ENCODE peak calls at places on chromosomes 1 and 21, in six cellular contexts. F, I, X, Q, H and T are unnamed samples. For H3K4me1, the result is how much of the 10 kb centered on the place peaks cover.

GRCh38 chr21:14620152-14620551 is 74.0 kb upstream of the SAMSN1 start:
- DNase-seq in F (no peak), I (no peak), X (no peak), Q (no peak), H (no peak), T (no peak)

GRCh38 chr1:53595906-53596305 is 136.7 kb downstream of the DMRTB1 start:
- DNase-seq in F (no peak), I (no peak), X (no peak), Q (no peak), H (no peak), T (no peak)

GRCh38 chr1:212030936-212031528 is 4.3 kb downstream of the INTS7 start:
- DNase-seq in F (peak), I (peak), X (no peak), Q (no peak), H (no peak), T (peak)

GRCh38 chr1:119228318-119228717 is 87.9 kb upstream of the WARS2 start:
- DNase-seq in F (no peak), I (no peak), X (no peak), Q (no peak), H (no peak), T (no peak)

GRCh38 chr1:61741682-61742619 is at the start of gene PATJ:
- DNase-seq in F (peak), I (peak), X (peak), Q (peak), H (peak), T (peak)

GRCh38 chr21:33441489-33442477 is 38.0 kb downstream of the TMEM50B start:
- DNase-seq in F (peak), I (peak), X (no peak), Q (no peak), H (no peak), T (no peak)

GRCh38 chr1:94658221-94658620 is 116.7 kb upstream of the F3 start:
- DNase-seq in F (no peak), I (peak), X (no peak), Q (no peak), H (no peak), T (peak)

GRCh38 chr1:173392895-173393654 is 84.1 kb upstream of the PRDX6 start:
- DNase-seq in F (peak), I (peak), X (no peak), Q (no peak), H (no peak), T (peak)

GRCh38 chr21:14862794-14863720 is 201.7 kb downstream of the NRIP1 start:
- DNase-seq in F (peak), I (peak), X (no peak), Q (no peak), H (no peak), T (peak)

GRCh38 chr21:45431781-45432572 is 27.0 kb downstream of the COL18A1 start:
- DNase-seq in F (no peak), I (peak), X (no peak), Q (no peak), H (no peak), T (no peak)

GRCh38 chr1:94713472-94714141 is 106.5 kb upstream of the SLC44A3 start:
- DNase-seq in F (peak), I (peak), X (no peak), Q (peak), H (peak), T (peak)

GRCh38 chr1:153032677-153033308 is 1.8 kb downstream of the SPRR1B start:
- DNase-seq in F (peak), I (peak), X (peak), Q (peak), H (no peak), T (peak)

GRCh38 chr1:89582571-89582970 is 50.3 kb upstream of the LRRC8C start:
- DNase-seq in F (peak), I (no peak), X (no peak), Q (no peak), H (no peak), T (no peak)
- H3K4me1 ChIP-seq in F (under half), I (under half), X (under half), Q (under half), H (under half), T (under half)

DNA sequence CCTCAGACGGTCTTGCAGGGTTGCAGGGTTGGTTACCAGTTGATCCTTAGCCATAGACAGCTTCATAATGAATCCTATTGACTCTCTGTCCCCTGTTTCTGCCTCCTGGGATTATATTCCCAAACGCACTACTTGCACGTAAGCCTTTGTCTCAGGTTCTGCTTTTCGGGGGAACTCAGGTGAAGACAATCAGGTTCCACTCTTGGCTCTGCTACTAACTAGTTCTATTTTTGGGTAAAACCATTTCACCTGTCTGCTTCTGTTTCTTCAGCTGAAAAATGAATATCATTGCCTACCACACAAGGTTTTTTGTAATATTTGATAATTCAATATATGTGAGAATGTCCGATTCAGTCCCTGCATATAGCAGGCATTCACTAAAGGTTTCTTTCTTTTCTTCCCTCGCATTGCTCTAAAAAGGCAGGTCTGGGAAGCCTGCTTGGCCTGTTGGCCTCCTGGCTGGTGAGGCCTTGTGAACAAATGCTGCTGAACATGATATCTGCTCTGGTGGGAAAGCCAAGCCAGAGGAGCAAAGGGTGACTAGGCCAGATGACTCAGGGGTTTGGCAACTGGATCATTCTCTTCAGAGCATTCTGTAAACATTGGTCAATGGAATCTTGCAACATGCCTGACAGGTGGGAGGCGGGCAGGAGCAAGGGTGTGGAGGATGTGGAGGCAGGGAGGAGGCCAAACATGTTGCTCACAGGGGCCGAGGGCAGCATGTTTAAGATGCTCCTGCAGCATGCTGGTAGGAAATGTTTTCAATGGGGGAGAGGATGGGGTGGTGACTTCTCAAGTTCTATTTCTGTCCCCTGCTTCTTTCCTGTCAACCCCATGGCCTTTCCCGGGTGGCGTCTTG is 23.8 kb downstream of the IER5 start:
- DNase-seq in F (peak), I (peak), X (no peak), Q (no peak), H (no peak), T (peak)
- H2BK120ac ChIP-seq in F (no peak), I (peak), X (no peak), Q (no peak), H (no peak), T (no peak)

GRCh38 chr1:41365772-41366427 is 4.7 kb downstream of the FOXO6 start:
- DNase-seq in F (no peak), I (no peak), X (no peak), Q (peak), H (no peak), T (peak)

GRCh38 chr1:41366428-41367101 is 5.3 kb downstream of the FOXO6 start:
- DNase-seq in F (no peak), I (no peak), X (no peak), Q (no peak), H (no peak), T (no peak)

GRCh38 chr1:41363632-41364320 is 2.5 kb downstream of the FOXO6 start:
- DNase-seq in F (no peak), I (no peak), X (no peak), Q (no peak), H (no peak), T (no peak)

GRCh38 chr1:41364444-41365319 is 3.4 kb downstream of the FOXO6 start:
- DNase-seq in F (no peak), I (no peak), X (no peak), Q (no peak), H (no peak), T (no peak)

DNA sequence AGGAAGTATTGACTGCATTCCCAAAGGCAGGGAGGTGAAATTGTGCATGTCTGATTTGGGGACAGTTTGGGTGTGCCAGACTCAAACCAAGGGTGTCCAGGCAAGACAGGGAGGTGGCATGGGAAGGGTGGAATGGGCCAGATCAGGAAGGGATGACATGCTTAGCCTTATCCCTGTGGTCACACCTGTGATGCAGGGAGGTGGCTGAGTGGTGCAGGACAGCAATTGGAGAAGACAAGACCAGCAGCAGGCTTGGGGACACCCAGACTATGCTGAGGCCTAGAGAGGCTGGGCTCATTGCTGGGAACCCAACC is 4.0 kb downstream of the FOXO6 start:
- DNase-seq in F (no peak), I (no peak), X (no peak), Q (no peak), H (no peak), T (no peak)
- H3K4me1 ChIP-seq in F (under half), I (under half), X (under half), Q (under half), H (half or more), T (under half)

GRCh38 chr1:26019641-26020315 is 1.8 kb upstream of the EXTL1 start:
- DNase-seq in F (peak), I (peak), X (no peak), Q (no peak), H (no peak), T (no peak)
- H2BK120ac ChIP-seq in F (no peak), I (peak), X (no peak), Q (no peak), H (no peak), T (no peak)

GRCh38 chr1:19368050-19368449 is 55.9 kb downstream of the SLC66A1 start:
- DNase-seq in F (no peak), I (no peak), X (no peak), Q (no peak), H (no peak), T (no peak)
- H3K4me1 ChIP-seq in F (under half), I (under half), X (under half), Q (under half), H (under half), T (under half)

GRCh38 chr1:23553896-23554480 is 5.3 kb downstream of the ID3 start:
- DNase-seq in F (no peak), I (no peak), X (no peak), Q (peak), H (no peak), T (no peak)
- H2BK120ac ChIP-seq in F (peak), I (peak), X (peak), Q (peak), H (peak), T (peak)

GRCh38 chr1:171784779-171785178 is 3.3 kb downstream of the METTL13 start:
- DNase-seq in F (no peak), I (no peak), X (no peak), Q (no peak), H (no peak), T (no peak)

GRCh38 chr1:171780583-171781166 is 785 bp upstream of the METTL13 start:
- DNase-seq in F (no peak), I (no peak), X (no peak), Q (no peak), H (no peak), T (no peak)

GRCh38 chr1:171785766-171786165 is 4.3 kb downstream of the METTL13 start:
- DNase-seq in F (no peak), I (no peak), X (no peak), Q (no peak), H (no peak), T (no peak)

GRCh38 chr1:171783816-171784530 is 2.5 kb downstream of the METTL13 start:
- DNase-seq in F (no peak), I (no peak), X (no peak), Q (no peak), H (no peak), T (no peak)

DNA sequence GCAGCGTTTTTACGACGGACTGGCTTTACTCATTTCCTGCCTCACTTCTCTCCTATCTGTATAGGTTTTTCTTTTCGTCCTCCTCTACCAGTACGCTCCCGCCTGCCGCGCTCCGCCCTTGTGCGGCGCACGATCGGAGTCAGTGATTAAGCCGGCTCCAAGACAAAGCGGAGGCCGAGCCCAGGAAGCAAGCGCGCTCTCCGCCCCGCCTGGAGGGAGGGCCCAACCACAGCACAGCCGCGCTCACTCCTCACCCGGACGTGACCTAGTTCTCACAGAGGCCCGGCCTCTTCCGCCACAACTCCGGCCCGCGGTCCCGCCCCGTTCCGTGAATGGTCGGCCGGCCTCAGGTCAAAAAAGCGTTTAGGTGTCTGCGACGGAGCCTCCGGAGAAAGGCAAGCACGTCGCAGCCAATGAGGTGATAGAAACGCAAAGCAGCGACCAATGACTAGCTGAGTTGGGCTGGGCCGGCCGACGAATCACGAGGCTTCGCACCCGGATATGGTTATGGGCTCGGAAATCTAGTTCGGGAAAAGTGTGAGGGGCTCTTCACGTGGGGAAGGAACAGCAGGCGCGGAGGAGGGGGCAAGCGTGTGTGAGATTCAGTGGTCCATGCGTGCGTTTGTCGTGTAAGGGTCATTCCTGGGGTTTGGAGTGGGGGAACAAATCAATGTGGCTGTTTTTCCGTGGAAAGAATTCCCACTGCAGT is at the start of gene METTL13:
- DNase-seq in F (peak), I (peak), X (peak), Q (peak), H (peak), T (peak)
- H3K4me1 ChIP-seq in F (under half), I (under half), X (under half), Q (under half), H (under half), T (under half)

GRCh38 chr1:178055779-178056471 is 38.0 kb upstream of the RASAL2 start:
- DNase-seq in F (peak), I (peak), X (no peak), Q (no peak), H (no peak), T (peak)

GRCh38 chr1:178057863-178058576 is 35.9 kb upstream of the RASAL2 start:
- DNase-seq in F (peak), I (peak), X (no peak), Q (peak), H (no peak), T (peak)

GRCh38 chr1:178060789-178061556 is 32.9 kb upstream of the RASAL2 start:
- DNase-seq in F (peak), I (peak), X (no peak), Q (peak), H (peak), T (peak)

GRCh38 chr1:178055093-178055492 is 38.8 kb upstream of the RASAL2 start:
- DNase-seq in F (peak), I (no peak), X (no peak), Q (peak), H (no peak), T (peak)

GRCh38 chr1:178057131-178057765 is 36.7 kb upstream of the RASAL2 start:
- DNase-seq in F (peak), I (no peak), X (no peak), Q (no peak), H (no peak), T (peak)
- H2BK120ac ChIP-seq in F (no peak), I (peak), X (no peak), Q (no peak), H (no peak), T (no peak)

GRCh38 chr1:154573168-154573510 is 5.6 kb downstream of the CHRNB2 start:
- DNase-seq in F (no peak), I (no peak), X (no peak), Q (no peak), H (no peak), T (no peak)
- H3K4me1 ChIP-seq in F (under half), I (under half), X (under half), Q (under half), H (under half), T (under half)